ENCODE peak calls at places on chromosome 16, in six cellular contexts. G, X, J, P, R and Q are unnamed samples.
A peak's percentile ranks its signal among the peaks of the same experiment; 100 is the strongest.

GRCh38 chr16:16092925-16093624 is 130.2 kb downstream of the ABCC6 start:
- DNase-seq in X (no peak), R (no peak), J (no peak), P (no peak), G (no peak), Q (no peak)

GRCh38 chr16:55824473-55824872 is 8.4 kb downstream of the CES1 start:
- DNase-seq in X (no peak), J (no peak), R (no peak), P (no peak), G (no peak), Q (peak; percentile 9)

GRCh38 chr16:2829501-2830354 is at the start of gene ZG16B:
- DNase-seq in X (no peak), J (peak; percentile 84), R (no peak), P (no peak), G (peak; percentile 67), Q (no peak)

GRCh38 chr16:8852534-8852933 is 16.3 kb downstream of the CARHSP1 start:
- DNase-seq in P (no peak), R (peak; percentile 63), X (no peak), J (no peak), G (peak; percentile 50), Q (peak; percentile 32)

GRCh38 chr16:83733301-83733700 is 74.5 kb upstream of the HSBP1 start:
- DNase-seq in X (no peak), P (no peak), R (no peak), G (no peak), J (no peak), Q (no peak)

GRCh38 chr16:84738255-84739038 is 38.6 kb downstream of the USP10 start:
- DNase-seq in R (peak; percentile 86), G (peak; percentile 85), P (no peak), X (peak; percentile 30), J (peak; percentile 35), Q (peak; percentile 76)

GRCh38 chr16:79334127-79334526 is 266.4 kb downstream of the MAF start:
- DNase-seq in R (no peak), G (no peak), P (no peak), X (no peak), J (no peak), Q (no peak)

GRCh38 chr16:49504023-49504364 is 130.4 kb downstream of the C16orf78 start:
- DNase-seq in X (no peak), G (no peak), R (no peak), J (no peak), P (no peak), Q (no peak)

GRCh38 chr16:12802048-12802447 is 1.6 kb downstream of the CPPED1 start:
- DNase-seq in P (no peak), R (no peak), J (no peak), X (no peak), G (no peak), Q (no peak)

GRCh38 chr16:75218256-75219076 is at the start of gene CTRB1:
- DNase-seq in J (no peak), R (no peak), G (no peak), P (no peak), X (no peak), Q (no peak)

GRCh38 chr16:53022374-53022773 is 30.3 kb downstream of the CHD9NB start:
- DNase-seq in J (peak; percentile 23), G (peak; percentile 70), R (peak; percentile 68), P (no peak), X (peak; percentile 33), Q (no peak)

GRCh38 chr16:19284207-19284606 is 1.3 kb upstream of the CLEC19A start:
- DNase-seq in P (peak; percentile 18), X (no peak), G (peak; percentile 95), R (no peak), J (peak; percentile 38), Q (peak; percentile 76)

GRCh38 chr16:56094231-56094630 is 97.1 kb upstream of the GNAO1 start:
- DNase-seq in P (no peak), J (no peak), R (no peak), G (no peak), X (no peak), Q (no peak)

GRCh38 chr16:73019456-73020362 is 28.2 kb downstream of the ZFHX3 start:
- DNase-seq in P (no peak), R (peak; percentile 91), G (peak; percentile 74), X (peak; percentile 36), J (no peak), Q (no peak)

GRCh38 chr16:89712476-89712805 is 8.3 kb downstream of the VPS9D1 start:
- DNase-seq in R (peak; percentile 16), G (no peak), J (no peak), X (no peak), P (no peak), Q (no peak)